ENCODE peak calls at places on chromosome 12, in eight cellular contexts. V, C, Y, U, H, N, S and G are unnamed samples.

GRCh38 chr12:84624601-84625000 is 288.0 kb downstream of the SLC6A15 start:
- DNase-seq in C (no peak), N (no peak), Y (no peak), V (no peak), U (no peak), S (no peak), H (no peak), G (no peak)

GRCh38 chr12:116130431-116130830 is 147.1 kb downstream of the MED13L start:
- DNase-seq in U (no peak), H (no peak), V (no peak), N (no peak), Y (no peak), C (no peak), S (no peak), G (no peak)

GRCh38 chr12:46388427-46388992 is 15.9 kb upstream of the SLC38A2 start:
- DNase-seq in C (no peak), S (no peak), N (no peak), V (no peak), Y (no peak), U (no peak), H (no peak), G (no peak)

GRCh38 chr12:99907210-99907609 is 77.5 kb downstream of the ANKS1B start:
- DNase-seq in Y (no peak), V (no peak), H (no peak), C (no peak), N (no peak), S (no peak), U (no peak), G (no peak)

GRCh38 chr12:9124346-9125031 is 8.8 kb upstream of the A2M start:
- DNase-seq in H (no peak), Y (no peak), N (no peak), S (no peak), C (no peak), V (no peak), U (no peak), G (peak; percentile 59)

GRCh38 chr12:102216086-102216691 is 18.6 kb upstream of the PMCH start:
- DNase-seq in C (no peak), U (no peak), S (peak; percentile 38), N (no peak), H (no peak), Y (no peak), V (no peak), G (no peak)

GRCh38 chr12:1927751-1928351 is 9.4 kb upstream of the CACNA2D4 start:
- DNase-seq in N (no peak), C (no peak), H (peak; percentile 72), S (no peak), V (no peak), U (peak; percentile 31), Y (peak; percentile 13), G (no peak)

GRCh38 chr12:115998119-115998633 is 279.3 kb downstream of the MED13L start:
- DNase-seq in U (no peak), C (peak; percentile 13), N (no peak), V (peak; percentile 26), S (peak; percentile 56), H (no peak), Y (no peak), G (no peak)

GRCh38 chr12:93572712-93573551 is 457 bp downstream of the SOCS2 start:
- DNase-seq in C (no peak), N (no peak), S (no peak), V (peak; percentile 39), Y (no peak), U (peak; percentile 65), H (no peak), G (peak; percentile 61)

GRCh38 chr12:59626382-59626781 is 30.6 kb downstream of the SLC16A7 start:
- DNase-seq in V (no peak), Y (no peak), N (no peak), S (no peak), U (no peak), C (no peak), H (no peak), G (no peak)

GRCh38 chr12:113359133-113359938 is 949 bp downstream of the PLBD2 start:
- DNase-seq in V (peak; percentile 83), S (no peak), N (no peak), U (no peak), C (no peak), H (peak; percentile 87), Y (peak; percentile 72), G (no peak)

GRCh38 chr12:79531547-79531946 is 159.2 kb downstream of the PAWR start:
- DNase-seq in C (no peak), U (no peak), N (no peak), V (no peak), H (no peak), Y (no peak), S (peak; percentile 41), G (no peak)

GRCh38 chr12:24709201-24709600 is 239.7 kb downstream of the BCAT1 start:
- DNase-seq in S (no peak), N (no peak), Y (no peak), H (no peak), V (no peak), U (no peak), C (no peak), G (no peak)

GRCh38 chr12:57456145-57456700 is 1.1 kb downstream of the INHBE start:
- DNase-seq in C (no peak), S (peak; percentile 81), V (peak; percentile 39), N (no peak), Y (no peak), H (no peak), U (no peak), G (no peak)

GRCh38 chr12:115648463-115648862 is 629.0 kb downstream of the MED13L start:
- DNase-seq in N (no peak), S (no peak), Y (no peak), C (no peak), U (no peak), V (no peak), H (no peak), G (no peak)

GRCh38 chr12:3655331-3655900 is 97.5 kb downstream of the CRACR2A start:
- DNase-seq in S (peak; percentile 19), H (peak; percentile 56), C (peak; percentile 27), N (no peak), U (no peak), Y (no peak), V (no peak), G (no peak)

GRCh38 chr12:132375747-132376463 is 46.5 kb upstream of the GALNT9 start:
- DNase-seq in H (no peak), U (no peak), C (no peak), Y (no peak), N (no peak), S (no peak), V (no peak), G (no peak)

DNA sequence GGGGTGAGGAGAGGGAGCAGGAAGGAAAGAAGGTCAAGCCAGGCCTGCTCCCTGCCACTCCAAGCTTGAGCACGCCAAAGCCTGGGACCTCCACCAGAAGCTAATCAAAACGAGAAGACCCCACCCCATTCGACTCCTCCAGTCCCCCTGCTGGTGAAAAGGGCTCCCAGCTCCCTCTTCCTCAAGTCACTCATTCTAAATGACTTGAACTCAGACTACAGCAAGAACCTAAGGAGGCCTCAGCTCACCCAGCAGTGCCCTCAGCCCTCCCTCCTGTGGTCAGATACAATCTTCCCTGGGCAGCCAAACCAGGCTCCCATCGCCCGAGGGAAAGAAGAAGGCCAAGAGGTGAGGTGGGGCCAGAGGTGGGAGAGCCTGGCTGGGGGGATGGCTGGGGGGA is 17.4 kb downstream of the HDAC7 start:
- DNase-seq in V (no peak), Y (no peak), U (no peak), S (no peak), N (no peak), C (no peak), H (no peak), G (no peak)
- TF ChIP-seq POLR2A in V (no peak), Y (no peak), U (no peak), S (no peak), N (no peak), C (no peak), H (no peak), G (no peak)

GRCh38 chr12:121232977-121233627 is 23.2 kb downstream of the P2RX4 start:
- DNase-seq in S (no peak), H (no peak), V (no peak), U (no peak), N (no peak), Y (no peak), C (no peak), G (no peak)
- TF ChIP-seq CTCF in S (no peak), H (no peak), V (no peak), U (no peak), N (no peak), Y (no peak), C (peak; percentile 48), G (no peak)

GRCh38 chr12:108837680-108838079 is 19.7 kb downstream of the SSH1 start:
- DNase-seq in S (no peak), Y (no peak), N (no peak), U (no peak), H (no peak), V (no peak), C (no peak), G (no peak)
- TF ChIP-seq POLR2A in S (no peak), Y (no peak), N (no peak), U (no peak), H (no peak), V (no peak), C (no peak), G (no peak)

DNA sequence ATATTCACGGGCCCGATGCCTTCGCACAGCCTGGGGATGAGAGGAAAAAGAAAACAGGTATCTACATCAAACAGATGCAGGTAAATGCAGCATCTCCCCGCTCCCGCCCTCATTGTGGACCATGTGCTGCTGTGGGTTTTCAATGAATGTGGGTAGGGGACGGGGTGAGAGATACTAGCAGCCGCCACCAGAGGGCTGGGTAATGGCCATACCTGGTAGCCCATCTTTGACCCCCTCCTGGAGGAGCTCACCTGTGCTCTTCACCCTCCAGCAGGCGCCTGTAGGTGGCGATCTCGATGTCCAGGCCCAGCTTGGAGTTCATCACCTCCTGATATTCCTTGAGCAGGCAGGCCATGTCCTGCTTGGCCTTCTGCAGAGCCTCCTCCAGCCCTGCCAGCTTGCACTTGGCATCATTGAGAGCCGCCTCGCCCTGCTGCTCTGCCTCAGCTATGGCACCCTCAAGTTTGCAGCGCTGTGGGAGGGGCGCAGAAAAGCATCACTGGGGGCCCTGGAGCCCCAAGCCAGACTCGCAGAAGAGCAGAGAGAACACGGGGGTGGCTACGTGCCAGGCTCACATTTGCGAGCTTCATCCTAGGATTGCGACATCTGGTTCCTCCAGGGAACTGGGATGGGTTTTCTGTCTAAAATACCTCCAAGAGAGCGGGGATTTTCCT is 10.2 kb downstream of the KRT82 start:
- DNase-seq in H (no peak), V (no peak), N (no peak), C (peak; percentile 81), Y (peak; percentile 58), S (peak; percentile 55), U (peak; percentile 55), G (no peak)
- TF ChIP-seq CTCF in H (no peak), V (no peak), N (no peak), C (peak; percentile 81), Y (no peak), S (peak; percentile 40), U (peak; percentile 34), G (no peak)

GRCh38 chr12:62259993-62260732 is at the start of gene USP15:
- DNase-seq in H (peak; percentile 99), V (peak; percentile 97), N (peak; percentile 92), C (peak; percentile 88), Y (peak; percentile 96), U (peak; percentile 97), S (peak; percentile 99), G (peak; percentile 97)
- TF ChIP-seq POLR2A in H (peak; percentile 49), V (peak; percentile 88), N (peak; percentile 51), C (peak; percentile 94), Y (peak; percentile 46), U (peak; percentile 75), S (peak; percentile 82), G (peak; percentile 89)